ENCODE peak calls at places on chromosomes 13 and 19, in nine cellular contexts. E, F, L, T, J, Q, D, C and M are unnamed samples.
A peak's percentile ranks its signal among the peaks of the same experiment; 100 is the strongest.

GRCh38 chr13:113117335-113117872 is 5.2 kb upstream of the F10 start:
- DNase-seq in J (no peak), E (no peak), L (no peak), C (no peak), F (no peak), D (no peak), Q (peak; percentile 59), T (no peak), M (peak; percentile 17)

GRCh38 chr13:101709952-101710351 is 257.5 kb downstream of the ITGBL1 start:
- DNase-seq in L (no peak), J (no peak), Q (no peak), E (no peak), D (no peak), C (no peak), F (peak; percentile 0), T (no peak), M (no peak)

GRCh38 chr19:5292843-5293606 is 47.6 kb downstream of the PTPRS start:
- DNase-seq in J (peak; percentile 99), C (peak; percentile 86), F (peak; percentile 58), T (no peak), Q (no peak), D (peak; percentile 51), L (peak; percentile 46), E (peak; percentile 49), M (peak; percentile 70)

GRCh38 chr13:24460256-24460655 is 52.3 kb downstream of the PARP4 start:
- DNase-seq in T (no peak), J (no peak), L (no peak), D (no peak), C (no peak), E (no peak), Q (no peak), F (no peak), M (no peak)

GRCh38 chr19:39996218-39996810 is 546 bp upstream of the ZNF546 start:
- DNase-seq in Q (no peak), D (no peak), F (peak; percentile 69), C (no peak), E (no peak), T (peak; percentile 17), J (peak; percentile 62), L (peak; percentile 17), M (no peak)

GRCh38 chr13:44068737-44069136 is 189.0 kb downstream of the LACC1 start:
- DNase-seq in E (no peak), L (no peak), F (peak; percentile 50), J (no peak), T (no peak), D (no peak), C (no peak), Q (no peak), M (no peak)

GRCh38 chr19:495440-496332 is 600 bp upstream of the MADCAM1 start:
- DNase-seq in L (no peak), T (no peak), F (peak; percentile 86), Q (no peak), C (no peak), E (no peak), D (no peak), J (peak; percentile 84), M (no peak)

GRCh38 chr19:17855333-17856152 is 4.2 kb upstream of the RPL18A start:
- DNase-seq in Q (peak; percentile 93), C (peak; percentile 90), F (peak; percentile 67), D (no peak), L (peak; percentile 92), T (peak; percentile 37), E (peak; percentile 77), J (peak; percentile 84), M (peak; percentile 93)

DNA sequence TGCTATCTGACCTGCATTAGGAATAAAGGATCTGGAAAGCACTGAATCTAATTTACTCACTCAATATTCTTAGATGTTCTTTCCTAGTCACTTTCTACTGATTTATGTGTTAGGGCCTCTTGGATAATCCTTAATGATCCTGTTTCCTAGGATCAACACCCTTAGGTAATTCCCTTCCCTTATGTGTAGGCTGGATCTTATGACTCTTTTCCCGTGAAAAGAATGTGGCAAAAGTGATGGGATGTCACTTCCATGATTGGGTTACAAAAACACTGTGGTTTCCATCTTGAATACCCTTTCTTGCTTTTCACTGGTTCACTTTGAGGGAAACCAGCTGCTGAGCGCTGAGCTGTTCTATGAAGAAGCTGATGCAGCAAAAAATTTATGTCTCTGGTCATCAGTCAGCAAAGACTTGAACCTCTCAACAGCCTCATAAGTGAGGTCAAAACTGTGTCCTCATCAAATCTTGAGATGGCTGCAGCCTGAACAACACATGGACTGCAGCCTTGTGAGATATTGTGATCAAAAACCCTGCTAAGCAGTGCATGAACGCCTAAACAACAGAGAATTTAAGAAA is 609.4 kb downstream of the OLFM4 start:
- DNase-seq in Q (no peak), E (no peak), F (no peak), L (no peak), D (no peak), T (no peak), C (no peak), J (no peak), M (no peak)
- TF ChIP-seq EP300 in Q (no peak), E (no peak), F (no peak), L (no peak), D (no peak), T (no peak), C (no peak), J (no peak), M (no peak)

GRCh38 chr19:30315159-30315558 is 57.0 kb upstream of the ZNF536 start:
- DNase-seq in L (no peak), E (no peak), C (no peak), J (no peak), T (no peak), F (no peak), D (no peak), Q (no peak), M (no peak)

GRCh38 chr19:30317403-30317802 is 54.8 kb upstream of the ZNF536 start:
- DNase-seq in J (no peak), L (no peak), C (no peak), E (peak; percentile 5), Q (peak; percentile 72), D (no peak), F (no peak), T (no peak), M (peak; percentile 17)

GRCh38 chr19:30314805-30315155 is 57.4 kb upstream of the ZNF536 start:
- DNase-seq in Q (peak; percentile 35), E (no peak), L (no peak), F (no peak), C (no peak), T (no peak), J (no peak), D (no peak), M (no peak)

GRCh38 chr19:30316560-30317106 is 55.6 kb upstream of the ZNF536 start:
- DNase-seq in Q (peak; percentile 50), C (no peak), F (no peak), T (no peak), L (no peak), J (no peak), D (no peak), E (no peak), M (peak; percentile 19)

GRCh38 chr19:30316000-30316491 is 56.1 kb upstream of the ZNF536 start:
- DNase-seq in E (no peak), D (no peak), C (no peak), T (no peak), F (no peak), J (no peak), L (no peak), Q (no peak), M (no peak)
- H3K27ac ChIP-seq in E (no peak overlapping the region), D (no peak overlapping the region), C (no peak overlapping the region), T (no peak overlapping the region), F (no peak overlapping the region), J (no peak overlapping the region), L (no peak overlapping the region), Q (no peak overlapping the region), M (no peak overlapping the region)

GRCh38 chr13:99205621-99206220 is 5.1 kb downstream of the UBAC2 start:
- DNase-seq in F (no peak), Q (no peak), D (no peak), E (no peak), T (no peak), J (no peak), L (no peak), C (no peak), M (no peak)

GRCh38 chr13:99206873-99207272 is 6.2 kb downstream of the UBAC2 start:
- DNase-seq in T (no peak), L (no peak), J (no peak), D (no peak), C (no peak), Q (no peak), E (no peak), F (no peak), M (no peak)

GRCh38 chr13:99208185-99208584 is 7.5 kb downstream of the UBAC2 start:
- DNase-seq in E (no peak), D (no peak), Q (no peak), L (no peak), T (no peak), C (no peak), F (no peak), J (no peak), M (no peak)

GRCh38 chr13:99207511-99207910 is 6.9 kb downstream of the UBAC2 start:
- DNase-seq in F (no peak), D (no peak), Q (no peak), J (no peak), L (no peak), C (no peak), T (no peak), E (no peak), M (no peak)

GRCh38 chr13:99206226-99206625 is 5.6 kb downstream of the UBAC2 start:
- DNase-seq in T (no peak), F (no peak), E (no peak), J (no peak), D (no peak), C (no peak), Q (no peak), L (no peak), M (no peak)
- H3K4me1 ChIP-seq in T (peaks cover 35% of the 10 kb centered on the region), F (peaks cover 7% of the 10 kb centered on the region), E (peaks cover 16% of the 10 kb centered on the region), J (peaks cover 4% of the 10 kb centered on the region), D (peaks cover 2% of the 10 kb centered on the region), C (peaks cover 8% of the 10 kb centered on the region), Q (peaks cover 54% of the 10 kb centered on the region), L (peaks cover 13% of the 10 kb centered on the region), M (peaks cover 35% of the 10 kb centered on the region)

GRCh38 chr13:87459419-87459818 is 211.8 kb upstream of the SLITRK5 start:
- DNase-seq in E (no peak), T (no peak), F (no peak), L (no peak), Q (no peak), D (no peak), C (no peak), J (no peak), M (no peak)
- TF ChIP-seq EP300 in E (no peak), T (no peak), F (no peak), L (no peak), Q (no peak), D (no peak), C (no peak), J (no peak), M (no peak)